ENCODE peak calls at places on chromosomes 11 and 22, in ten cellular contexts. X, A, D, V, H, I, J, O, Y and B are unnamed samples.

GRCh38 chr11:34161812-34162506 is 56.5 kb downstream of the NAT10 start:
- DNase-seq in X (no peak), A (no peak), D (peak), V (no peak), H (peak), I (no peak), J (no peak), O (no peak), Y (no peak), B (no peak)

GRCh38 chr11:8102296-8102915 is 21.4 kb downstream of the TUB start:
- DNase-seq in X (peak), A (no peak), D (no peak), V (no peak), H (no peak), I (peak), J (no peak), O (no peak), Y (no peak), B (no peak)

GRCh38 chr22:41178425-41178975 is 26.6 kb upstream of the L3MBTL2 start:
- DNase-seq in X (no peak), A (no peak), D (no peak), V (no peak), H (no peak), I (no peak), J (no peak), O (no peak), Y (no peak), B (no peak)

GRCh38 chr22:26769663-26770062 is 112.3 kb downstream of the MIAT start:
- DNase-seq in X (no peak), A (no peak), D (no peak), V (no peak), H (no peak), I (no peak), J (no peak), O (no peak), Y (no peak), B (no peak)

GRCh38 chr11:6480299-6480914 is 724 bp downstream of the ARFIP2 start:
- DNase-seq in X (no peak), A (no peak), D (no peak), V (no peak), H (no peak), I (no peak), J (no peak), O (no peak), Y (no peak), B (no peak)

GRCh38 chr11:45218705-45219104 is 67.4 kb downstream of the SYT13 start:
- DNase-seq in X (no peak), A (no peak), D (no peak), V (no peak), H (no peak), I (no peak), J (no peak), O (no peak), Y (no peak), B (no peak)

GRCh38 chr22:17969732-17970131 is 54.6 kb downstream of the MICAL3 start:
- DNase-seq in X (no peak), A (no peak), D (no peak), V (peak), H (no peak), I (no peak), J (no peak), O (no peak), Y (peak), B (peak)

GRCh38 chr22:44862281-44862680 is 109.9 kb downstream of the ARHGAP8 start:
- DNase-seq in X (no peak), A (no peak), D (no peak), V (no peak), H (no peak), I (no peak), J (no peak), O (no peak), Y (no peak), B (no peak)

GRCh38 chr11:88345408-88345807 is 7.9 kb upstream of the CTSC start:
- DNase-seq in X (no peak), A (no peak), D (no peak), V (no peak), H (no peak), I (no peak), J (no peak), O (no peak), Y (no peak), B (no peak)

GRCh38 chr11:120200677-120201076 is 10.2 kb upstream of the OAF start:
- DNase-seq in X (no peak), A (no peak), D (no peak), V (no peak), H (no peak), I (no peak), J (no peak), O (no peak), Y (no peak), B (no peak)

GRCh38 chr11:8267831-8268529 is 4.3 kb upstream of the LMO1 start:
- DNase-seq in X (no peak), A (no peak), D (no peak), V (no peak), H (no peak), I (no peak), J (peak), O (no peak), Y (no peak), B (no peak)

GRCh38 chr11:68033708-68034045 is 3.2 kb downstream of the NDUFS8 start:
- DNase-seq in X (no peak), A (no peak), D (no peak), V (no peak), H (no peak), I (no peak), J (no peak), O (no peak), Y (no peak), B (no peak)